ENCODE peak calls at places on chromosomes 12 and 14, in seven cellular contexts. F is sigmoid colon, D is fibroblast of pulmonary artery, R is A549, S is PC-3, O is psoas muscle, J is AG04450. L is an unnamed sample.

GRCh38 chr12:89185181-89185580 is 167.1 kb downstream of the DUSP6 start:
- DNase-seq in F (no peak), D (no peak), R (no peak), S (no peak), O (no peak), J (no peak), L (no peak)

GRCh38 chr12:91978143-91978542 is 167.5 kb downstream of the BTG1 start:
- DNase-seq in F (no peak), D (no peak), R (peak; percentile 9), S (no peak), O (no peak), J (no peak), L (no peak)

GRCh38 chr12:100652488-100652887 is 79.0 kb downstream of the GAS2L3 start:
- DNase-seq in F (no peak), D (no peak), R (no peak), S (no peak), O (no peak), J (no peak), L (no peak)

GRCh38 chr14:100615736-100616695 is 28.8 kb upstream of the BEGAIN start:
- DNase-seq in F (peak; percentile 47), D (no peak), R (no peak), S (no peak), O (no peak), J (no peak), L (no peak)

GRCh38 chr14:100239200-100239839 is 376 bp downstream of the YY1 start:
- DNase-seq in F (peak; percentile 74), D (no peak), R (no peak), S (no peak), O (peak; percentile 45), J (no peak), L (no peak)

GRCh38 chr14:106840258-106840657 is 1313.9 kb downstream of the TMEM121 start:
- DNase-seq in F (no peak), D (no peak), R (no peak), S (no peak), O (no peak), J (no peak), L (no peak)

GRCh38 chr12:9381619-9382018 is 173.4 kb upstream of the PZP start:
- DNase-seq in F (no peak), D (no peak), R (no peak), S (no peak), O (no peak), J (no peak), L (no peak)

GRCh38 chr12:51441583-51441982 is 17.0 kb downstream of the SLC4A8 start:
- DNase-seq in F (no peak), D (peak; percentile 81), R (no peak), S (no peak), O (no peak), J (peak; percentile 45), L (peak; percentile 21)

GRCh38 chr14:55706893-55707292 is 126.9 kb downstream of the KTN1 start:
- DNase-seq in F (no peak), D (no peak), R (no peak), S (peak; percentile 60), O (no peak), J (no peak), L (no peak)

GRCh38 chr14:29842228-29842627 is 85.4 kb downstream of the PRKD1 start:
- DNase-seq in F (no peak), D (no peak), R (no peak), S (no peak), O (no peak), J (no peak), L (no peak)

GRCh38 chr14:94213021-94213420 is 38.9 kb downstream of the PPP4R4 start:
- DNase-seq in F (no peak), D (peak; percentile 12), R (no peak), S (peak; percentile 41), O (no peak), J (no peak), L (peak; percentile 75)

GRCh38 chr14:93017341-93017797 is 94.4 kb downstream of the CHGA start:
- DNase-seq in F (no peak), D (no peak), R (no peak), S (no peak), O (peak; percentile 60), J (no peak), L (no peak)

GRCh38 chr14:93954900-93955891 is 21.2 kb downstream of the ASB2 start:
- DNase-seq in F (no peak), D (no peak), R (no peak), S (no peak), O (no peak), J (no peak), L (no peak)

GRCh38 chr12:58815235-58815634 is 105.1 kb downstream of the LRIG3 start:
- DNase-seq in F (no peak), D (no peak), R (no peak), S (no peak), O (no peak), J (no peak), L (no peak)

GRCh38 chr12:55470088-55470830 is at the start of gene OR6C70:
- DNase-seq in F (no peak), D (no peak), R (no peak), S (peak; percentile 63), O (no peak), J (no peak), L (no peak)

GRCh38 chr14:89589400-89590128 is 172.5 kb upstream of the FOXN3 start:
- DNase-seq in F (no peak), D (no peak), R (no peak), S (no peak), O (no peak), J (no peak), L (no peak)
- H3K4me3 ChIP-seq in F (no peak overlapping the region), D (no peak overlapping the region), R (no peak overlapping the region), S (no peak overlapping the region), O (no peak overlapping the region), J (no peak overlapping the region), L (no peak overlapping the region)

GRCh38 chr12:4417471-4417870 is 28.1 kb downstream of the FGF6 start:
- DNase-seq in F (no peak), D (no peak), R (no peak), S (no peak), O (no peak), J (no peak), L (no peak)
- TF ChIP-seq CTCF in F (no peak), D (no peak), R (no peak), S (no peak), O (no peak), J (no peak), L (no peak)

GRCh38 chr12:47753021-47754001 is 5.4 kb downstream of the RAPGEF3 start:
- DNase-seq in F (no peak), D (no peak), R (no peak), S (peak; percentile 64), O (peak; percentile 86), J (no peak), L (no peak)
- H3K4me3 ChIP-seq in F (no peak overlapping the region), D (no peak overlapping the region), R (no peak overlapping the region), S (no peak overlapping the region), O (peak overlapping the region; percentile 34), J (no peak overlapping the region), L (no peak overlapping the region)

DNA sequence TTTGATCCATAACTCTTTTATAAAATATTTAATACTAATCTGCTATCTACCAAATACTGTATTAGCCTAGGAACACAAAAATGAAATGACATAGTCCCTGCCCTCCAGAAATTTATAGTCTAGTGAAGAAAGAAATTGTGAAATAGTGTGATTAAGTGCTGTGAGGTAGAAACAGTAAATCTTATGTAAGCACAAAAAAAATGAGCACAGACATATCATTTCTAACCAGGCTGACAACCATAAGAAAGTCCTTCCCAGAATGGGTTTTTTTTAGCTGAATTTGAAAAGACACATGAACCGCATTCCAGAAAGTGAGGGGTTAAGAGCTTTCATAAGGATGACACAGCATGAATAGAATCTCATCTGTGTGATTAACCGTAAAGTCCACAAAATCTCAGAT is 145.9 kb downstream of the SOX5 start:
- DNase-seq in F (no peak), D (no peak), R (no peak), S (no peak), O (no peak), J (no peak), L (no peak)
- TF ChIP-seq CTCF in F (no peak), D (no peak), R (no peak), S (no peak), O (no peak), J (no peak), L (no peak)

L was measured in AG04449.